ENCODE peak calls at places on chromosomes 5 and 9, in six cellular contexts. D is heart right ventricle, T is fibroblast of pulmonary artery, L is neural crest cell, M is breast epithelium, Y is fibroblast of mammary gland. C is an unnamed sample.

GRCh38 chr5:101785090-101785489 is 511.0 kb downstream of the SLCO4C1 start:
- DNase-seq in D (no peak), T (no peak), L (no peak), M (no peak), Y (no peak), C (no peak)

GRCh38 chr5:31397926-31398557 is 133.9 kb downstream of the DROSHA start:
- DNase-seq in D (no peak), T (peak), L (no peak), M (no peak), Y (no peak), C (no peak)

GRCh38 chr5:150270546-150271295 is 18.9 kb downstream of the CAMK2A start:
- DNase-seq in D (no peak), T (no peak), L (no peak), M (no peak), Y (peak), C (no peak)

GRCh38 chr9:82191082-82191481 is 202.5 kb downstream of the SPATA31D1 start:
- DNase-seq in D (no peak), T (no peak), L (no peak), M (no peak), Y (no peak), C (no peak)

GRCh38 chr9:82903503-82903902 is 159.4 kb downstream of the RASEF start:
- DNase-seq in D (no peak), T (no peak), L (no peak), M (no peak), Y (no peak), C (no peak)

GRCh38 chr9:116461632-116462031 is 225.5 kb upstream of the TRIM32 start:
- DNase-seq in D (no peak), T (no peak), L (no peak), M (no peak), Y (no peak), C (no peak)

GRCh38 chr9:32581512-32582143 is 8.7 kb upstream of the NDUFB6 start:
- DNase-seq in D (no peak), T (peak), L (peak), M (no peak), Y (peak), C (no peak)

GRCh38 chr9:135070964-135071735 is 16.3 kb upstream of the OLFM1 start:
- DNase-seq in D (no peak), T (no peak), L (no peak), M (no peak), Y (no peak), C (no peak)

GRCh38 chr9:138052635-138053320 is 175.2 kb downstream of the CACNA1B start:
- DNase-seq in D (no peak), T (no peak), L (no peak), M (no peak), Y (no peak), C (peak)

GRCh38 chr9:88425538-88425950 is 37.3 kb downstream of the SPIN1 start:
- DNase-seq in D (no peak), T (peak), L (no peak), M (no peak), Y (peak), C (no peak)

GRCh38 chr9:96674914-96675538 is 19.9 kb upstream of the PRXL2C start:
- DNase-seq in D (no peak), T (peak), L (no peak), M (no peak), Y (peak), C (no peak)

GRCh38 chr9:71663216-71663615 is 105.1 kb downstream of the CEMIP2 start:
- DNase-seq in D (no peak), T (peak), L (no peak), M (no peak), Y (no peak), C (no peak)

GRCh38 chr5:151095341-151096000 is 14.6 kb upstream of the TNIP1 start:
- DNase-seq in D (peak), T (peak), L (no peak), M (no peak), Y (peak), C (no peak)

GRCh38 chr5:74266836-74267235 is 373.7 kb downstream of the ENC1 start:
- DNase-seq in D (no peak), T (no peak), L (no peak), M (no peak), Y (no peak), C (peak)

GRCh38 chr5:57435701-57436134 is 46.9 kb downstream of the ACTBL2 start:
- DNase-seq in D (no peak), T (peak), L (no peak), M (no peak), Y (peak), C (no peak)

GRCh38 chr9:116506685-116507084 is 180.4 kb upstream of the TRIM32 start:
- DNase-seq in D (no peak), T (no peak), L (no peak), M (no peak), Y (peak), C (no peak)

GRCh38 chr5:9483251-9483650 is 62.6 kb downstream of the SEMA5A start:
- DNase-seq in D (no peak), T (no peak), L (no peak), M (no peak), Y (no peak), C (no peak)

GRCh38 chr5:107385701-107386100 is 285.0 kb downstream of the EFNA5 start:
- DNase-seq in D (no peak), T (no peak), L (no peak), M (no peak), Y (no peak), C (no peak)

GRCh38 chr9:136792321-136793062 is 1.3 kb downstream of the TMEM141 start:
- DNase-seq in D (no peak), T (no peak), L (no peak), M (no peak), Y (no peak), C (no peak)

GRCh38 chr5:103362211-103362610 is 103.6 kb downstream of the MACIR start:
- DNase-seq in D (no peak), T (no peak), L (no peak), M (no peak), Y (peak), C (no peak)

GRCh38 chr9:38417003-38417965 is 7.0 kb downstream of the IGFBPL1 start:
- DNase-seq in D (no peak), T (no peak), L (peak), M (no peak), Y (peak), C (no peak)
- TF ChIP-seq CTCF in D (no peak), T (peak), L (peak), M (no peak), Y (peak), C (peak)

DNA sequence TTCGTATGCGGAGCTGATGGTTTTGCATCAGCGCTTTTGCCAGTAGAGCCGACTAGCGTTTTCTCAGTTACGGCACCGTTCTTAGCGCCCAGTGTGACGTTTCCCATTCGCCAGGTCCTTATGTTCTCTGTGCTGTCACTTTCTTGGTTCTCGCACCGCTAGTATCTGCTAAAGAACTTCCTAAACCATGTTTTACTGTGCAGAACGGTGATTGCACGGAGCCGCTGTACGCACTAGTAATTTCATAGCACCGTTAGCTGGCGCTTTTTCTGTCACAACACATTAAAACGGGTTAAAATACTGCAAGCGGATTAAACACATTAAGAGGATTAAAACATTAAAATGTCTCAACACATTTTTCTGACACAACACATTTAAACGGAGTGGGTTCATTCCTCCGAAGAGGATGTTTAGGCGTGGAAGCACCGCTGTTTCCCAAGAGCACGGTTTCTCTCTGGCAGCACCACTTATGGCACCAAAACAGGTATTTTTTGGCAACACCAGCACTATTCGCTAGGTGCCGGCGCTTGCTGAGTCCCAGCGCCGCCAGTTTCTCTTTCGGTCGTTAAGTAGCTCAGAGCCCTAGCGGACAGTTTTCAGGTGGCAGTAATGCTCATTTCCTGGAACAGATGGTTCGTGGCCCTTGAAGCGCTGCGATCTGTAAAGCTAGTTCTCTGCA is 20.4 kb downstream of the ANXA2R start:
- DNase-seq in D (peak), T (peak), L (no peak), M (no peak), Y (peak), C (no peak)
- TF ChIP-seq CTCF in D (no peak), T (peak), L (peak), M (peak), Y (peak), C (peak)

DNA sequence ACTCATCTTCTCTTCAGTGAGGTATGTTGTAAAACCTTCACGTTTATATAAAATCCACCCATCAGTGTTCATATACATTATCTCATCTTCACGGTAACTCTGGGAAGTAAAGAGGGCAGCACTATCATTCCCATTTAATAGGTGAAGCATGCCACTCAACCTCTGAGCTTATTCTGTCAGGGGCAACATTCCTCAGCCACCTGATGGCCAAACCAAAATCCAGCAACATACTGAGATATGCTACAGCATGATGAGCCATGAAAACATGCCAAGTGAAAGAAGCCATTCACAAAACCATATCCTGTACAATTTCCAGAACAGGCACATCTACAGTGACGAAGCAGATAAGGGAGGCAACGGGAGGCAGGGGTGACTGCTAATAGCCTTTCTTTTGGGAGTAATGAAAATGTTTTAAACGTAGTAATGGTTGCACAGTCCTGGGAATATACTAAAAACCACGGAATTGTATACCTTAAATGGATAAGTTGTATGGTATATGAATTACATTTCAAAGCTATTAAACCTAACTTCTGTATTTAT is 167.4 kb downstream of the TSSK1B start:
- DNase-seq in D (no peak), T (no peak), L (no peak), M (no peak), Y (no peak), C (no peak)
- TF ChIP-seq CTCF in D (no peak), T (no peak), L (no peak), M (no peak), Y (no peak), C (no peak)

GRCh38 chr5:131563434-131564228 is 71.4 kb downstream of the RAPGEF6 start:
- DNase-seq in D (no peak), T (no peak), L (no peak), M (no peak), Y (no peak), C (no peak)
- TF ChIP-seq CTCF in D (no peak), T (no peak), L (peak), M (no peak), Y (no peak), C (no peak)

DNA sequence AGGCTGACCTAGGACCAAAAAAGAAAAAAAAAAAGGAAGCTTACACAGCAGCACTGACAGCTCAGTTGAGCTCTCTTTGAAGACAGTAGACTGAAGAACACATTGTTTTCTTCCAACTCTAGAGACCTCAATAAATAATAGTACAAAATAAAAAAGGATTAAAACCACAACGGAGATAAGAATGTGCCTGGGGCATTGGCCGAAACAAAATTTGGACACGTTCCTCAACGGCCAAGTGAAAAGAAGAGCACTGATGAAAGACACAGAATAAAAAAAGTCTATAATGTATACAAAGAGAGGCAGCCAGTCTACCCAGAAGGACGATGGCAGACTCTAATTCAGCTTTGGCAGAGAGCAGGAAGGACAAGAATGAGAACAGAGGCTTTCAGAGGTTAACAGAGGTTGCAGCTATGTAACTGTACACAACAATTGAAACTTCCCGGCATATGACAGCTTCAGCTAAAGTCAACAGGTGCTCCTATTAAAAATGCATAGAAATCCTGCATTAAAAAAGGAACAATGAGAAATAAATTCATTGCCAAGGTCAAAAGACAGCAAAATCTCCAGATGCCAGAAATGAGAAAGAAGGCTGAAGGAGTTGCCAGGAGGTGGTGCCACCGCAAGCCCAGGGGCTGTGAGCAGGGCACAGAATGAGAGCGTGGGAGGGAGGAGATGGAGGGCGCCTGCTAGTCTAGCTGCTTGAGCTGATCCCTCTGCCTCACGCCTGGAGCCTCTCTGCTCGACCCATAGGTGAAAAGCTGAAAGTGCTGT is 113.9 kb downstream of the DCP2 start:
- DNase-seq in D (no peak), T (peak), L (no peak), M (no peak), Y (no peak), C (no peak)
- TF ChIP-seq CTCF in D (no peak), T (no peak), L (no peak), M (no peak), Y (no peak), C (no peak)

GRCh38 chr9:69206047-69206446 is 32.0 kb downstream of the TJP2 start:
- DNase-seq in D (no peak), T (no peak), L (no peak), M (no peak), Y (no peak), C (no peak)

GRCh38 chr9:69204869-69205268 is 30.8 kb downstream of the TJP2 start:
- DNase-seq in D (no peak), T (peak), L (no peak), M (no peak), Y (peak), C (no peak)

GRCh38 chr9:69211424-69212036 is 37.5 kb downstream of the TJP2 start:
- DNase-seq in D (no peak), T (no peak), L (no peak), M (no peak), Y (no peak), C (no peak)

GRCh38 chr9:69204378-69204777 is 30.3 kb downstream of the TJP2 start:
- DNase-seq in D (no peak), T (no peak), L (no peak), M (no peak), Y (no peak), C (no peak)

DNA sequence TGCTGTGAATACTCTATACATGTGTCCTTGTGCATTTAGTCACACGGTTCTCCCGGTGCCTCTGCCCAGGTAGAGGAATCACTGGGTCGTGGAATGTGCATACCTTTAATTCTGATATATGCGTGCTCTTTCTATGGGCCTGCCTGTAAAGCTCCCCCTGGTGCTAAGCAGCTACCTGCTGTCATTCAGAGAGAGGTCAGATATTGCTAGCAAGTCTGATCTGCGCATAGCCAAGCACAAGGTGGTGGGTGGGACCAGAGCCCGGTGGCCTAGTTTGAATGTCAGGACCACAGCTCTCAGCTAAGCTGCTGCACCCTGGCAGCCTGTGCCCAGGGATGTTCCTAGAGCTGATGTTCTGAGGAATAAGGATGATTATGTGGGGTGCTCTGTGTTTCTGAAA is 33.4 kb downstream of the TJP2 start:
- DNase-seq in D (peak), T (no peak), L (no peak), M (no peak), Y (no peak), C (no peak)
- TF ChIP-seq CTCF in D (no peak), T (no peak), L (no peak), M (no peak), Y (no peak), C (no peak)

GRCh38 chr5:71932131-71932635 is 175.1 kb upstream of the MAP1B start:
- DNase-seq in D (no peak), T (peak), L (no peak), M (no peak), Y (no peak), C (no peak)

GRCh38 chr5:71937906-71938698 is 169.2 kb upstream of the MAP1B start:
- DNase-seq in D (no peak), T (no peak), L (no peak), M (no peak), Y (no peak), C (no peak)

DNA sequence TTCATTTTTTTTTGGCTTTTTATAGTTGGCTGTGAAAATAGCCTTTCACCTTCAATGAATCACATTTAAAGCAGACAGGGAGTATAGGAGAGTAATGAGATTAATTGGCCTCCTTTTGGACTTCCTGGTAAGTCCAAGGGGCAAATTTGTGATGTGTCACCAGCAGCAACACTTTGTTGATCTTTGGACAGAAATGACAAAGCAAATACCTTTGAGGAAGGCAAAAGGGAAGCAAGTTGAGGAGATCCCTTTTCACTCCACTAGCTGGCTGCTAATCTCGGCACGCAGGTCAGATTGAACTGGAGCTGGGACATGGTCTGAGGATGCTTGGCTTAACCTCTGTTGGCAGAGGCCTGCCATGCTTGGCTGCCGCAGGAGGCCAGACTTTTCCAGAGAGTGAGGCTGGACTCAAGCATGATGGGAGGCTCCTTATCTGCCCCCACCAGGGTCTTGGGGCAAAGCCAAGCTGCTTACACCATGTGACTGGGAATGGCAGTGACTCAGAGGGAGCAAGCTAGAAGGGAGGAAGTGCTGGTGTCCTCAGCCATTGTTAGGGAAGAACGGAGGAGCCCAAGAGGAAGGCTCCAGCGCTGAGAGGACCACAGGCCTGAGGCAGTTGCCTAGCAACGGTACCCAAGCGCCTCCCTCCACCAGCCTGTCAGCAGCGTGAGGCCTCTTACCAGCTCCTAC is 174.5 kb upstream of the MAP1B start:
- DNase-seq in D (peak), T (peak), L (peak), M (no peak), Y (peak), C (no peak)
- TF ChIP-seq CTCF in D (no peak), T (peak), L (no peak), M (peak), Y (no peak), C (no peak)

DNA sequence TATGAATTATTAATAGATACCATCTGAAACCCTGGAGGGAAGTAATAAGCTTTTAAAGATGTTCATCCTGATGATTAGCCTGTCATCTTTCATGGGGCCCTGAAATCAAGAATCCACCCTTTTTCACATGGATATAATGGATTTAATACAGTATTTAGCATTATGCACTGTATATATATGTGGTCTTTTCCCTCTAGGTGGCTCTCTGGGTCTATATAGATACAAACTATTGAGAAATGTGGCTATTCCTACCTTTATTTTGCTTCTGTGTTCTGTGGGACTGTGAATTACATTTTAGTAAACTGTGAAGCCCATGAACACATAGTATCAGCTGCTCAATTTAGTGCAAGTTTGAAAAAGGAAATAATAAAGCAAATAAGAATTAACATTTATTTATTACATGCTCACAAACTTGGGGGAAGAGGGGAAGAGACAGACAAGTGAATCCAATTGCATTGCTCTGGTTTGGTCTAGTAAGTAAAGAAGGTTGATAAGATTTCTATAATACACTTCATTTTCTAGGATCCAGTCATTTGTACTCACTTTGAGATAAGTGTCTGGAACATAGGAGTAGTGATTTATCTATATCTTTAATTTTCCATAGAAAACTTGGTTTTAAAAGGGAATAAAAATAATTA is 112.2 kb downstream of the SCAMP1 start:
- DNase-seq in D (no peak), T (peak), L (no peak), M (no peak), Y (peak), C (no peak)
- TF ChIP-seq CTCF in D (no peak), T (peak), L (no peak), M (peak), Y (peak), C (peak)

C was measured in D721Med.